ENCODE peak calls at places on chromosomes 7 and 10, in six cellular contexts. Z is trophoblast cell, C is IMR-90, N is neuronal stem cell, Q is H1, O is mesenchymal stem cell. R is an unnamed sample.

GRCh38 chr7:36514289-36515243 is 124.9 kb downstream of the ANLN start:
- DNase-seq in C (no peak), Z (no peak), Q (no peak), O (no peak), N (no peak), R (no peak)

GRCh38 chr10:132967540-132967939 is 25.2 kb upstream of the CFAP46 start:
- DNase-seq in Z (no peak), Q (no peak), N (no peak), O (no peak), C (no peak), R (no peak)

GRCh38 chr10:30359373-30360206 is 10.5 kb upstream of the MTPAP start:
- DNase-seq in O (peak), N (peak), C (peak), Z (peak), Q (peak), R (peak)

GRCh38 chr7:106504620-106505019 is 156.3 kb downstream of the CCDC71L start:
- DNase-seq in N (no peak), Z (no peak), Q (no peak), O (peak), C (peak), R (no peak)

GRCh38 chr7:151566897-151567320 is 47.2 kb upstream of the RHEB start:
- DNase-seq in C (peak), Z (peak), Q (no peak), N (no peak), O (peak), R (no peak)

GRCh38 chr10:116688241-116688711 is 54.1 kb downstream of the HSPA12A start:
- DNase-seq in C (peak), Q (no peak), N (no peak), O (peak), Z (no peak), R (no peak)

GRCh38 chr10:71835671-71836593 is 15.1 kb downstream of the PSAP start:
- DNase-seq in C (peak), N (no peak), Q (no peak), Z (peak), O (peak), R (no peak)

GRCh38 chr10:30827531-30828120 is 198.1 kb upstream of the LYZL2 start:
- DNase-seq in N (no peak), Q (no peak), Z (no peak), C (peak), O (peak), R (no peak)

GRCh38 chr7:159061674-159062212 is 82.9 kb downstream of the VIPR2 start:
- DNase-seq in Q (peak), N (no peak), O (no peak), C (no peak), Z (peak), R (peak)

GRCh38 chr7:43646603-43647313 is 63.9 kb downstream of the STK17A start:
- DNase-seq in Q (no peak), Z (no peak), N (no peak), O (peak), C (peak), R (no peak)

GRCh38 chr7:6730343-6730633 is 23.5 kb upstream of the ZNF12 start:
- DNase-seq in O (no peak), Z (no peak), Q (no peak), N (no peak), C (peak), R (no peak)

GRCh38 chr7:43572516-43573049 is 10.3 kb upstream of the STK17A start:
- DNase-seq in O (peak), C (peak), N (no peak), Z (no peak), Q (no peak), R (no peak)

GRCh38 chr7:80150621-80151273 is 16.1 kb downstream of the GNAI1 start:
- DNase-seq in O (peak), Z (no peak), Q (no peak), C (peak), N (no peak), R (no peak)

GRCh38 chr7:128904381-128905197 is 5.9 kb downstream of the KCP start:
- DNase-seq in Z (no peak), Q (no peak), O (peak), N (no peak), C (peak), R (peak)

GRCh38 chr7:64606385-64606784 is 43.5 kb upstream of the ZNF680 start:
- DNase-seq in Q (no peak), C (no peak), N (no peak), O (no peak), Z (no peak), R (no peak)

GRCh38 chr10:79053481-79054202 is 15.1 kb upstream of the ZMIZ1 start:
- DNase-seq in O (no peak), Q (no peak), Z (no peak), C (no peak), N (no peak), R (no peak)

GRCh38 chr10:29791773-29792172 is 157.0 kb upstream of the SVIL start:
- DNase-seq in N (no peak), O (no peak), Q (no peak), Z (no peak), C (no peak), R (no peak)

GRCh38 chr7:75042299-75042698 is 31.3 kb downstream of the RCC1L start:
- DNase-seq in Q (no peak), C (no peak), O (no peak), Z (no peak), N (no peak), R (no peak)
- H3K4me2 ChIP-seq in Q (no peak), C (no peak), O (no peak), Z (no peak), N (no peak), R (no peak)

GRCh38 chr7:131325179-131325840 is 2.4 kb upstream of the MKLN1 start:
- DNase-seq in C (no peak), Q (no peak), O (peak), Z (peak), N (no peak), R (no peak)
- H4K8ac ChIP-seq in C (no peak), Q (no peak), O (no peak), Z (no peak), N (no peak), R (no peak)

DNA sequence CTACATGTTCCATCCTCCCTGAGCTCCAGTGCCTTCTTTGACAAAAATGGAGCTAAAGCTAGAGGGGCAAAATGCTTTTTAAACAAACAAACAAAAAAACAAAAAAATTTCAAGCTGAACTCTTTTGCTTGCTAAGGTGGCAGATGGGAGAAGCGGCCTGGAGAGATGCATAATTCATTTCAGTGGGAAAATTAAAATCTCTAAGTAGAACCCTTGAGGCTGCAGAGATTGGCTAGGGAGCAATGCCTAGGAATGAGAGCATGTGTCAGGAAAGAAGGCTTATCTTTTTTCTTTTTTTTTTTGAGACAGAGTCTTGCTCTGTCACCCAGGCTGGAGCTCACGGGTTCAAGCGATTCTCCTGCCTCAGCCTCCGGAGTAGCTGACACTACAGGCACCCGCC is 46.4 kb upstream of the SAMD8 start:
- DNase-seq in O (no peak), Z (no peak), N (no peak), Q (no peak), C (no peak), R (no peak)
- H3K14ac ChIP-seq in O (no peak), Z (no peak), N (no peak), Q (no peak), C (no peak), R (no peak)

GRCh38 chr10:100744980-100745881 is at the start of gene PAX2:
- DNase-seq in Z (no peak), C (no peak), Q (peak), N (no peak), O (no peak), R (peak)
- H3K4me2 ChIP-seq in Z (peak), C (peak), Q (peak), N (peak), O (peak), R (peak)

GRCh38 chr10:28532509-28533314 is at the start of gene WAC:
- DNase-seq in Z (peak), N (peak), Q (peak), O (peak), C (peak), R (peak)
- H4K8ac ChIP-seq in Z (peak), N (no peak), Q (peak), O (peak), C (peak), R (no peak)

R was measured in H9.